ENCODE peak calls at places on chromosomes 11 and 22, in seven cellular contexts. M, S, L, Y, X, I and D are unnamed samples.

GRCh38 chr22:20299736-20300136 is 20.1 kb downstream of the DGCR6L start:
- DNase-seq in M (no peak), S (no peak), L (no peak), Y (peak; percentile 10), X (no peak), I (no peak), D (peak; percentile 28)

GRCh38 chr11:69841859-69842698 is 22.9 kb upstream of the FGF3 start:
- DNase-seq in M (peak; percentile 62), S (peak; percentile 75), L (no peak), Y (no peak), X (peak; percentile 57), I (no peak), D (peak; percentile 13)

GRCh38 chr11:88538088-88538487 is 200.6 kb upstream of the CTSC start:
- DNase-seq in M (no peak), S (no peak), L (no peak), Y (peak; percentile 20), X (no peak), I (no peak), D (peak; percentile 56)

GRCh38 chr11:95066721-95067041 is at the start of gene SRSF8:
- DNase-seq in M (no peak), S (no peak), L (no peak), Y (no peak), X (no peak), I (no peak), D (no peak)

GRCh38 chr11:126459691-126460404 is 104.4 kb downstream of the ST3GAL4 start:
- DNase-seq in M (no peak), S (no peak), L (no peak), Y (no peak), X (no peak), I (no peak), D (peak; percentile 91)

GRCh38 chr11:60631939-60632338 is 67.5 kb upstream of the MS4A8 start:
- DNase-seq in M (no peak), S (no peak), L (no peak), Y (no peak), X (no peak), I (no peak), D (no peak)

GRCh38 chr11:41003339-41003992 is 456.0 kb downstream of the LRRC4C start:
- DNase-seq in M (no peak), S (no peak), L (peak; percentile 12), Y (no peak), X (no peak), I (no peak), D (no peak)

GRCh38 chr22:27636716-27637503 is 164.6 kb downstream of the MN1 start:
- DNase-seq in M (no peak), S (no peak), L (no peak), Y (no peak), X (no peak), I (no peak), D (no peak)

GRCh38 chr11:128188346-128189115 is 398.8 kb downstream of the ETS1 start:
- DNase-seq in M (peak; percentile 67), S (no peak), L (no peak), Y (no peak), X (peak; percentile 53), I (no peak), D (no peak)

GRCh38 chr11:128189823-128190222 is 397.5 kb downstream of the ETS1 start:
- DNase-seq in M (no peak), S (no peak), L (no peak), Y (no peak), X (no peak), I (no peak), D (no peak)

GRCh38 chr11:128190312-128190711 is 397.0 kb downstream of the ETS1 start:
- DNase-seq in M (no peak), S (no peak), L (no peak), Y (no peak), X (no peak), I (no peak), D (no peak)

GRCh38 chr11:128187377-128187776 is 400.0 kb downstream of the ETS1 start:
- DNase-seq in M (no peak), S (no peak), L (no peak), Y (no peak), X (no peak), I (no peak), D (no peak)

GRCh38 chr11:128187829-128188228 is 399.5 kb downstream of the ETS1 start:
- DNase-seq in M (no peak), S (no peak), L (no peak), Y (no peak), X (no peak), I (no peak), D (peak; percentile 48)
- H2AK5ac ChIP-seq in M (no peak overlapping the region), S (no peak overlapping the region), L (no peak overlapping the region), Y (peak overlapping the region; percentile 42), X (no peak overlapping the region), I (no peak overlapping the region), D (peak overlapping the region; percentile 24)

GRCh38 chr22:50528682-50529415 is 963 bp downstream of the TYMP start:
- DNase-seq in M (peak; percentile 83), S (no peak), L (no peak), Y (peak; percentile 9), X (no peak), I (no peak), D (no peak)
- H2AK5ac ChIP-seq in M (no peak overlapping the region), S (no peak overlapping the region), L (peak overlapping the region; percentile 88), Y (no peak overlapping the region), X (no peak overlapping the region), I (no peak overlapping the region), D (peak overlapping the region; percentile 27)

GRCh38 chr11:7869467-7869866 is 61.6 kb downstream of the OR10A6 start:
- DNase-seq in M (no peak), S (no peak), L (no peak), Y (peak; percentile 27), X (no peak), I (no peak), D (no peak)
- H2AK5ac ChIP-seq in M (no peak overlapping the region), S (no peak overlapping the region), L (no peak overlapping the region), Y (no peak overlapping the region), X (no peak overlapping the region), I (no peak overlapping the region), D (no peak overlapping the region)

GRCh38 chr22:50323900-50324299 is 2.9 kb downstream of the DENND6B start:
- DNase-seq in M (no peak), S (no peak), L (no peak), Y (no peak), X (no peak), I (no peak), D (no peak)
- H2AK5ac ChIP-seq in M (no peak overlapping the region), S (no peak overlapping the region), L (no peak overlapping the region), Y (no peak overlapping the region), X (no peak overlapping the region), I (no peak overlapping the region), D (no peak overlapping the region)

GRCh38 chr11:46264030-46264429 is 13.4 kb upstream of the CREB3L1 start:
- DNase-seq in M (no peak), S (no peak), L (no peak), Y (no peak), X (no peak), I (no peak), D (no peak)
- H2AK5ac ChIP-seq in M (no peak overlapping the region), S (no peak overlapping the region), L (no peak overlapping the region), Y (no peak overlapping the region), X (no peak overlapping the region), I (no peak overlapping the region), D (no peak overlapping the region)

DNA sequence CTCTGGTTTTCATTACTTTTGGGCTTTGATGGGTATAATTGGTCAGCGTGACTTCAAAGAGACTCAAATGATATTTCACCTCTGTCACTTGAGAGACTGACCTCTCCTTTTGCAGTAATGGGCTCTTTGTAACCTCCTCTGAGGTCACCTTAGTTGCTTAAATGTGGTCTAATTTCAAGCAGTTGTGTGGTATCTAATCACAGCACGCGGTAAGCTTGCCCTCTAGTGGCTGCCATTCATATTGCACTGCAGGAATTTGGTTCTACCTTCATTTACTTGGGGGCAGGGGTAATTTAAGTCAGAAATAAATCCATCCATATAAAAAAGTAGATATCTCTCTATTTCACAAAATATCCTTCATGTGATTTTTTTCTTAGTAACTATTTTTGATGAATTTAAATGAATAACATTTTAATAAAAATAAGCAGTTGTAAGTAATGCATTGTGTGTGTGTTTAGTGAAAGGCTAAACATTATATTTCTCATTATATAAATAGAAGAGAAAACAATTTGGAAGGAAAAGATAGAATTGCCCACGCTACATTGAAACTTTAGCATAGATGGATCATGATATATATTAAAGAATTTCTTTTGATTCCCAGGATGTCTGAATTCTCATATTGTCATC is 55.0 kb upstream of the ANO3 start:
- DNase-seq in M (peak; percentile 47), S (peak; percentile 72), L (peak; percentile 75), Y (peak; percentile 65), X (peak; percentile 80), I (peak; percentile 54), D (peak; percentile 71)
- H2AK5ac ChIP-seq in M (no peak overlapping the region), S (no peak overlapping the region), L (no peak overlapping the region), Y (no peak overlapping the region), X (no peak overlapping the region), I (no peak overlapping the region), D (no peak overlapping the region)

DNA sequence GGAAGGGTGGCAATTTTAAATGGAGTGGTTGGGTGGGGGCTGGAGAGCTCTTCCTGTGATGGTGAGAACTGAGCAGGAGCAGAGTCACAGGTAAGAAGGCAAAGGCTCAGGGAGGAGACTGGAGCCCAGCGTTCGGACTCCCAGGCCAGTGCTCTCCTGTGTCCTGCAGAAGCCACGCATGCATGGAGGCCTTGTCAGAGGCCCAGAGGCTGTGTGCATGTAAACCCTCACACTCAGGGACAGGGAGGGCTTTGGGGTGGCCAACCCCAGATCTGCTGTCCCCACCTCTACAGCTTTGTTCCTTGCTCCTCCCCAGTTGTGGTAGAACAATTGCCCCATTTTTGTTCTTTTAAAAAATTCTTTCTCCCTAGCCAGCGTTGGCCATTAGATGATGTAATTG is 130.4 kb upstream of the PARVA start:
- DNase-seq in M (no peak), S (no peak), L (no peak), Y (no peak), X (no peak), I (no peak), D (no peak)
- H2AK5ac ChIP-seq in M (no peak overlapping the region), S (no peak overlapping the region), L (peak overlapping the region; percentile 34), Y (no peak overlapping the region), X (no peak overlapping the region), I (no peak overlapping the region), D (no peak overlapping the region)

GRCh38 chr11:125393331-125393730 is 102.7 kb downstream of the FEZ1 start:
- DNase-seq in M (no peak), S (no peak), L (no peak), Y (no peak), X (no peak), I (no peak), D (no peak)

GRCh38 chr11:125394306-125394705 is 101.8 kb downstream of the FEZ1 start:
- DNase-seq in M (no peak), S (no peak), L (no peak), Y (no peak), X (no peak), I (no peak), D (no peak)

GRCh38 chr11:125387991-125388390 is 108.1 kb downstream of the FEZ1 start:
- DNase-seq in M (no peak), S (no peak), L (no peak), Y (no peak), X (no peak), I (no peak), D (no peak)

GRCh38 chr11:125389339-125390166 is 106.5 kb downstream of the FEZ1 start:
- DNase-seq in M (no peak), S (no peak), L (no peak), Y (no peak), X (no peak), I (no peak), D (no peak)

GRCh38 chr11:125390949-125391348 is 105.1 kb downstream of the FEZ1 start:
- DNase-seq in M (no peak), S (no peak), L (no peak), Y (peak; percentile 35), X (peak; percentile 92), I (no peak), D (peak; percentile 70)
- H2AK5ac ChIP-seq in M (no peak overlapping the region), S (no peak overlapping the region), L (no peak overlapping the region), Y (no peak overlapping the region), X (no peak overlapping the region), I (no peak overlapping the region), D (no peak overlapping the region)